ENCODE peak calls at places on chromosomes 12 and 14, in seven cellular contexts. One of them, this sample, is unnamed.

GRCh38 chr12:62813031-62813829 is 121.7 kb downstream of the PPM1H start:
- DNase-seq in endothelial cell of umbilical vein: peak; percentile 68
- DNase-seq in ascending aorta: peak; percentile 77
- DNase-seq in MM.1S: peak; percentile 65
- DNase-seq in body of pancreas: peak; percentile 58
- DNase-seq in CD4-positive, alpha-beta T cell: no peak
- DNase-seq in pancreas: peak; percentile 69
- DNase-seq in this sample: peak; percentile 77

GRCh38 chr14:34833545-34834523 is 41.3 kb downstream of the BAZ1A start:
- DNase-seq in endothelial cell of umbilical vein: no peak
- DNase-seq in ascending aorta: no peak
- DNase-seq in MM.1S: no peak
- DNase-seq in body of pancreas: no peak
- DNase-seq in CD4-positive, alpha-beta T cell: no peak
- DNase-seq in pancreas: no peak
- DNase-seq in this sample: no peak

GRCh38 chr14:64702493-64703392 is 1.5 kb upstream of the PLEKHG3 start:
- DNase-seq in endothelial cell of umbilical vein: no peak
- DNase-seq in ascending aorta: peak; percentile 60
- DNase-seq in MM.1S: no peak
- DNase-seq in body of pancreas: peak; percentile 74
- DNase-seq in CD4-positive, alpha-beta T cell: no peak
- DNase-seq in pancreas: peak; percentile 81
- DNase-seq in this sample: peak; percentile 82

GRCh38 chr14:41605550-41606248 is 977 bp upstream of the LRFN5 start:
- DNase-seq in endothelial cell of umbilical vein: no peak
- DNase-seq in ascending aorta: no peak
- DNase-seq in MM.1S: no peak
- DNase-seq in body of pancreas: no peak
- DNase-seq in CD4-positive, alpha-beta T cell: no peak
- DNase-seq in pancreas: no peak
- DNase-seq in this sample: no peak

GRCh38 chr14:61663312-61663974 is 31.9 kb upstream of the HIF1A start:
- DNase-seq in endothelial cell of umbilical vein: no peak
- DNase-seq in ascending aorta: no peak
- DNase-seq in MM.1S: peak; percentile 29
- DNase-seq in body of pancreas: no peak
- DNase-seq in CD4-positive, alpha-beta T cell: no peak
- DNase-seq in pancreas: no peak
- DNase-seq in this sample: no peak

GRCh38 chr12:102067574-102068258 is 5.9 kb upstream of the WASHC3 start:
- DNase-seq in endothelial cell of umbilical vein: no peak
- DNase-seq in ascending aorta: no peak
- DNase-seq in MM.1S: no peak
- DNase-seq in body of pancreas: no peak
- DNase-seq in CD4-positive, alpha-beta T cell: no peak
- DNase-seq in pancreas: no peak
- DNase-seq in this sample: no peak

GRCh38 chr14:89418452-89418851 is 1.4 kb upstream of the FOXN3 start:
- DNase-seq in endothelial cell of umbilical vein: no peak
- DNase-seq in ascending aorta: no peak
- DNase-seq in MM.1S: peak; percentile 23
- DNase-seq in body of pancreas: no peak
- DNase-seq in CD4-positive, alpha-beta T cell: no peak
- DNase-seq in pancreas: no peak
- DNase-seq in this sample: no peak

GRCh38 chr14:105166571-105167302 is 1.8 kb downstream of the JAG2 start:
- DNase-seq in endothelial cell of umbilical vein: no peak
- DNase-seq in ascending aorta: no peak
- DNase-seq in MM.1S: no peak
- DNase-seq in body of pancreas: no peak
- DNase-seq in CD4-positive, alpha-beta T cell: no peak
- DNase-seq in pancreas: no peak
- DNase-seq in this sample: no peak

GRCh38 chr12:46555379-46555778 is 182.8 kb upstream of the SLC38A2 start:
- DNase-seq in endothelial cell of umbilical vein: no peak
- DNase-seq in ascending aorta: no peak
- DNase-seq in MM.1S: peak; percentile 15
- DNase-seq in body of pancreas: no peak
- DNase-seq in CD4-positive, alpha-beta T cell: no peak
- DNase-seq in pancreas: no peak
- DNase-seq in this sample: no peak

GRCh38 chr14:94593376-94593748 is 12.1 kb downstream of the SERPINA5 start:
- DNase-seq in endothelial cell of umbilical vein: no peak
- DNase-seq in ascending aorta: no peak
- DNase-seq in MM.1S: no peak
- DNase-seq in body of pancreas: no peak
- DNase-seq in CD4-positive, alpha-beta T cell: no peak
- DNase-seq in pancreas: no peak
- DNase-seq in this sample: no peak

GRCh38 chr12:102034346-102034745 is 27.4 kb downstream of the WASHC3 start:
- DNase-seq in endothelial cell of umbilical vein: no peak
- DNase-seq in ascending aorta: no peak
- DNase-seq in MM.1S: no peak
- DNase-seq in body of pancreas: no peak
- DNase-seq in CD4-positive, alpha-beta T cell: no peak
- DNase-seq in pancreas: no peak
- DNase-seq in this sample: no peak

GRCh38 chr12:81726634-81727033 is 32.5 kb downstream of the PPFIA2 start:
- DNase-seq in endothelial cell of umbilical vein: no peak
- DNase-seq in ascending aorta: no peak
- DNase-seq in MM.1S: no peak
- DNase-seq in body of pancreas: no peak
- DNase-seq in CD4-positive, alpha-beta T cell: no peak
- DNase-seq in pancreas: no peak
- DNase-seq in this sample: no peak

GRCh38 chr12:2504577-2504976 is 290.2 kb upstream of the FKBP4 start:
- DNase-seq in endothelial cell of umbilical vein: no peak
- DNase-seq in ascending aorta: no peak
- DNase-seq in MM.1S: no peak
- DNase-seq in body of pancreas: no peak
- DNase-seq in CD4-positive, alpha-beta T cell: no peak
- DNase-seq in pancreas: no peak
- DNase-seq in this sample: no peak

GRCh38 chr12:104662908-104663307 is 206.2 kb downstream of the CHST11 start:
- DNase-seq in endothelial cell of umbilical vein: no peak
- DNase-seq in ascending aorta: no peak
- DNase-seq in MM.1S: no peak
- DNase-seq in body of pancreas: no peak
- DNase-seq in CD4-positive, alpha-beta T cell: no peak
- DNase-seq in pancreas: no peak
- DNase-seq in this sample: no peak

GRCh38 chr12:6752181-6752930 is 585 bp downstream of the MLF2 start:
- DNase-seq in endothelial cell of umbilical vein: peak; percentile 67
- DNase-seq in ascending aorta: no peak
- DNase-seq in MM.1S: no peak
- DNase-seq in body of pancreas: peak; percentile 52
- DNase-seq in CD4-positive, alpha-beta T cell: no peak
- DNase-seq in pancreas: no peak
- DNase-seq in this sample: no peak

GRCh38 chr12:39357046-39357445 is 85.9 kb downstream of the KIF21A start:
- DNase-seq in endothelial cell of umbilical vein: no peak
- DNase-seq in ascending aorta: no peak
- DNase-seq in MM.1S: no peak
- DNase-seq in body of pancreas: no peak
- DNase-seq in CD4-positive, alpha-beta T cell: no peak
- DNase-seq in pancreas: no peak
- DNase-seq in this sample: no peak

GRCh38 chr12:113422030-113422900 is at the start of gene SDSL:
- DNase-seq in endothelial cell of umbilical vein: peak; percentile 58
- DNase-seq in ascending aorta: peak; percentile 84
- DNase-seq in MM.1S: peak; percentile 64
- DNase-seq in body of pancreas: peak; percentile 71
- DNase-seq in CD4-positive, alpha-beta T cell: no peak
- DNase-seq in pancreas: peak; percentile 81
- DNase-seq in this sample: peak; percentile 88

GRCh38 chr12:4118017-4118510 is 155.5 kb upstream of the CCND2 start:
- DNase-seq in endothelial cell of umbilical vein: no peak
- DNase-seq in ascending aorta: peak; percentile 62
- DNase-seq in MM.1S: peak; percentile 88
- DNase-seq in body of pancreas: no peak
- DNase-seq in CD4-positive, alpha-beta T cell: no peak
- DNase-seq in pancreas: no peak
- DNase-seq in this sample: no peak

GRCh38 chr12:4119157-4119761 is 154.3 kb upstream of the CCND2 start:
- DNase-seq in endothelial cell of umbilical vein: no peak
- DNase-seq in ascending aorta: no peak
- DNase-seq in MM.1S: peak; percentile 99
- DNase-seq in body of pancreas: no peak
- DNase-seq in CD4-positive, alpha-beta T cell: no peak
- DNase-seq in pancreas: no peak
- DNase-seq in this sample: no peak

GRCh38 chr12:4118601-4119156 is 154.9 kb upstream of the CCND2 start:
- DNase-seq in endothelial cell of umbilical vein: no peak
- DNase-seq in ascending aorta: peak; percentile 52
- DNase-seq in MM.1S: no peak
- DNase-seq in body of pancreas: no peak
- DNase-seq in CD4-positive, alpha-beta T cell: no peak
- DNase-seq in pancreas: no peak
- DNase-seq in this sample: no peak

GRCh38 chr12:4121506-4122020 is 152.0 kb upstream of the CCND2 start:
- DNase-seq in endothelial cell of umbilical vein: no peak
- DNase-seq in ascending aorta: peak; percentile 15
- DNase-seq in MM.1S: no peak
- DNase-seq in body of pancreas: no peak
- DNase-seq in CD4-positive, alpha-beta T cell: no peak
- DNase-seq in pancreas: no peak
- DNase-seq in this sample: no peak

DNA sequence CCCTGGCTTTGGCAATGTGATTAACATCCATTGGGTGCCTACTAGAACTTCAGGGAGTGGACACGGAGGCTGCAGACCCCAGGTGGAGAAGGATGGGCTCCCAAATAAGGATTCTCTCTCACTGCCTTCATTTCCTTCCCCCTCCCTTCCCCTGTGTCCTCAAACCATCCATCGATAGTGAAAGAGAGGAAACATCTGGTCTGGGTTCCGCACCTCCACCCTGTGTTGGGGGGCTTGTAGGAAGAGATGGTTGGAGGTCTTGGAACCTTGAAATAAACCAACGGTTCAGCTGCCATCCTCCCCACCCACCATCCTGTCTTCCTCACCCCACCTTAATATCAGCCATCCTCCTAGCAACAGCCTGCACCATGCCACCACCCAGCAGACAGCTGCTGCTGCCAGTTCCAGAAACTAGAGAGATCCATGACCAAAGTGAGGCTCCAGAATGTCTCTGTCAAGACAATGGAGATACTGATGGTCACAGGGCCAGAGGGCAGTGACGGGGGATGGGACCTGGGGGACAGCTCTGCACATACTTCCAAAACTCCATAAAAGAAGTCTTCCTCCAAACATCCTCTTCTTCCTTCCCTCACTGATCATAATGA is 153.1 kb upstream of the CCND2 start:
- DNase-seq in endothelial cell of umbilical vein: no peak
- DNase-seq in ascending aorta: peak; percentile 8
- DNase-seq in MM.1S: no peak
- DNase-seq in body of pancreas: no peak
- DNase-seq in CD4-positive, alpha-beta T cell: no peak
- DNase-seq in pancreas: no peak
- DNase-seq in this sample: no peak
- H3K27ac ChIP-seq in endothelial cell of umbilical vein: no peak overlapping the region
- H3K27ac ChIP-seq in ascending aorta: no peak overlapping the region
- H3K27ac ChIP-seq in MM.1S: peak overlapping the region; percentile 96
- H3K27ac ChIP-seq in body of pancreas: no peak overlapping the region
- H3K27ac ChIP-seq in CD4-positive, alpha-beta T cell: no peak overlapping the region
- H3K27ac ChIP-seq in pancreas: no peak overlapping the region
- H3K27ac ChIP-seq in this sample: no peak overlapping the region

GRCh38 chr14:56294125-56294524 is 175.9 kb downstream of the PELI2 start:
- DNase-seq in endothelial cell of umbilical vein: no peak
- DNase-seq in ascending aorta: no peak
- DNase-seq in MM.1S: no peak
- DNase-seq in body of pancreas: no peak
- DNase-seq in CD4-positive, alpha-beta T cell: no peak
- DNase-seq in pancreas: no peak
- DNase-seq in this sample: no peak
- TF ChIP-seq CTCF in endothelial cell of umbilical vein: no peak
- TF ChIP-seq CTCF in ascending aorta: no peak
- TF ChIP-seq CTCF in MM.1S: peak; percentile 17
- TF ChIP-seq CTCF in body of pancreas: no peak
- TF ChIP-seq CTCF in CD4-positive, alpha-beta T cell: no peak
- TF ChIP-seq CTCF in pancreas: no peak
- TF ChIP-seq CTCF in this sample: no peak

GRCh38 chr14:77322209-77322902 is 1.5 kb downstream of the GSTZ1 start:
- DNase-seq in endothelial cell of umbilical vein: no peak
- DNase-seq in ascending aorta: no peak
- DNase-seq in MM.1S: no peak
- DNase-seq in body of pancreas: no peak
- DNase-seq in CD4-positive, alpha-beta T cell: no peak
- DNase-seq in pancreas: no peak
- DNase-seq in this sample: no peak
- H3K27ac ChIP-seq in endothelial cell of umbilical vein: peak overlapping the region; percentile 1
- H3K27ac ChIP-seq in ascending aorta: peak overlapping the region; percentile 97
- H3K27ac ChIP-seq in MM.1S: peak overlapping the region; percentile 85
- H3K27ac ChIP-seq in body of pancreas: peak overlapping the region; percentile 98
- H3K27ac ChIP-seq in CD4-positive, alpha-beta T cell: no peak overlapping the region
- H3K27ac ChIP-seq in pancreas: peak overlapping the region; percentile 96
- H3K27ac ChIP-seq in this sample: peak overlapping the region; percentile 99

GRCh38 chr12:99766408-99766807 is 118.9 kb downstream of the GARIN6 start:
- DNase-seq in endothelial cell of umbilical vein: no peak
- DNase-seq in ascending aorta: no peak
- DNase-seq in MM.1S: no peak
- DNase-seq in body of pancreas: no peak
- DNase-seq in CD4-positive, alpha-beta T cell: no peak
- DNase-seq in pancreas: no peak
- DNase-seq in this sample: no peak

GRCh38 chr12:99765469-99766114 is 118.0 kb downstream of the GARIN6 start:
- DNase-seq in endothelial cell of umbilical vein: no peak
- DNase-seq in ascending aorta: no peak
- DNase-seq in MM.1S: no peak
- DNase-seq in body of pancreas: no peak
- DNase-seq in CD4-positive, alpha-beta T cell: no peak
- DNase-seq in pancreas: no peak
- DNase-seq in this sample: no peak

GRCh38 chr12:99769581-99769980 is 122.0 kb downstream of the GARIN6 start:
- DNase-seq in endothelial cell of umbilical vein: no peak
- DNase-seq in ascending aorta: no peak
- DNase-seq in MM.1S: no peak
- DNase-seq in body of pancreas: no peak
- DNase-seq in CD4-positive, alpha-beta T cell: no peak
- DNase-seq in pancreas: no peak
- DNase-seq in this sample: no peak

GRCh38 chr12:99768758-99769157 is 121.2 kb downstream of the GARIN6 start:
- DNase-seq in endothelial cell of umbilical vein: no peak
- DNase-seq in ascending aorta: no peak
- DNase-seq in MM.1S: no peak
- DNase-seq in body of pancreas: no peak
- DNase-seq in CD4-positive, alpha-beta T cell: no peak
- DNase-seq in pancreas: no peak
- DNase-seq in this sample: no peak

GRCh38 chr12:99767809-99768208 is 120.3 kb downstream of the GARIN6 start:
- DNase-seq in endothelial cell of umbilical vein: peak; percentile 1
- DNase-seq in ascending aorta: no peak
- DNase-seq in MM.1S: peak; percentile 43
- DNase-seq in body of pancreas: no peak
- DNase-seq in CD4-positive, alpha-beta T cell: no peak
- DNase-seq in pancreas: no peak
- DNase-seq in this sample: no peak
- TF ChIP-seq CTCF in endothelial cell of umbilical vein: peak; percentile 13
- TF ChIP-seq CTCF in ascending aorta: no peak
- TF ChIP-seq CTCF in MM.1S: peak; percentile 51
- TF ChIP-seq CTCF in body of pancreas: peak; percentile 44
- TF ChIP-seq CTCF in CD4-positive, alpha-beta T cell: no peak
- TF ChIP-seq CTCF in pancreas: no peak
- TF ChIP-seq CTCF in this sample: peak; percentile 51

This sample was measured in upper lobe of right lung.